ENCODE peak calls at places on chromosomes 7 and 10, in four cellular contexts. One of them, this sample, is unnamed.

GRCh38 chr7:128783143-128783799 is 7.7 kb upstream of the OPN1SW start:
- DNase-seq in Caki2: no peak
- DNase-seq in CD14-positive monocyte: no peak
- DNase-seq in GM12891: no peak
- DNase-seq in this sample: peak

GRCh38 chr7:38451840-38452239 is 178.4 kb upstream of the TARP start:
- DNase-seq in Caki2: peak
- DNase-seq in GM12891: no peak
- DNase-seq in CD14-positive monocyte: no peak
- DNase-seq in this sample: peak

GRCh38 chr10:100802607-100803006 is 57.2 kb downstream of the PAX2 start:
- DNase-seq in Caki2: no peak
- DNase-seq in CD14-positive monocyte: no peak
- DNase-seq in GM12891: no peak
- DNase-seq in this sample: no peak

GRCh38 chr7:28411876-28412662 is at the start of gene CREB5:
- DNase-seq in CD14-positive monocyte: no peak
- DNase-seq in Caki2: peak
- DNase-seq in GM12891: no peak
- DNase-seq in this sample: peak

GRCh38 chr10:43698156-43698555 is 49.5 kb upstream of the ZNF32 start:
- DNase-seq in Caki2: peak
- DNase-seq in CD14-positive monocyte: no peak
- DNase-seq in GM12891: no peak
- DNase-seq in this sample: peak

GRCh38 chr7:121160150-121161008 is 168.4 kb upstream of the WNT16 start:
- DNase-seq in GM12891: no peak
- DNase-seq in CD14-positive monocyte: no peak
- DNase-seq in Caki2: no peak
- DNase-seq in this sample: no peak

GRCh38 chr7:7706101-7706511 is 12.3 kb downstream of the RPA3 start:
- DNase-seq in CD14-positive monocyte: no peak
- DNase-seq in Caki2: no peak
- DNase-seq in GM12891: no peak
- DNase-seq in this sample: peak

GRCh38 chr10:60390224-60390626 is 550 bp upstream of the ANK3 start:
- DNase-seq in CD14-positive monocyte: no peak
- DNase-seq in Caki2: no peak
- DNase-seq in GM12891: no peak
- DNase-seq in this sample: peak

GRCh38 chr10:84424731-84425165 is 96.4 kb downstream of the CCSER2 start:
- DNase-seq in GM12891: no peak
- DNase-seq in Caki2: no peak
- DNase-seq in CD14-positive monocyte: no peak
- DNase-seq in this sample: peak

GRCh38 chr7:37162106-37162505 is 286.6 kb downstream of the ELMO1 start:
- DNase-seq in Caki2: no peak
- DNase-seq in GM12891: no peak
- DNase-seq in CD14-positive monocyte: no peak
- DNase-seq in this sample: no peak

GRCh38 chr10:113034008-113034407 is 84.0 kb downstream of the TCF7L2 start:
- DNase-seq in GM12891: no peak
- DNase-seq in Caki2: no peak
- DNase-seq in CD14-positive monocyte: no peak
- DNase-seq in this sample: no peak

GRCh38 chr7:30626984-30627383 is 32.3 kb downstream of the GARS1 start:
- DNase-seq in CD14-positive monocyte: no peak
- DNase-seq in Caki2: no peak
- DNase-seq in GM12891: no peak
- DNase-seq in this sample: no peak

GRCh38 chr7:99843808-99844207 is 16.0 kb downstream of the CYP3A43 start:
- DNase-seq in Caki2: no peak
- DNase-seq in CD14-positive monocyte: no peak
- DNase-seq in GM12891: no peak
- DNase-seq in this sample: no peak

GRCh38 chr10:13795653-13796555 is 209.1 kb downstream of the PRPF18 start:
- DNase-seq in GM12891: no peak
- DNase-seq in CD14-positive monocyte: no peak
- DNase-seq in Caki2: no peak
- DNase-seq in this sample: no peak

GRCh38 chr10:83941189-83941588 is 198.1 kb upstream of the GHITM start:
- DNase-seq in GM12891: no peak
- DNase-seq in CD14-positive monocyte: no peak
- DNase-seq in Caki2: no peak
- DNase-seq in this sample: no peak

GRCh38 chr10:73340121-73340520 is 18.5 kb downstream of the CFAP70 start:
- DNase-seq in CD14-positive monocyte: no peak
- DNase-seq in Caki2: no peak
- DNase-seq in GM12891: no peak
- DNase-seq in this sample: no peak

GRCh38 chr10:92702301-92702916 is 12.7 kb downstream of the HHEX start:
- DNase-seq in CD14-positive monocyte: no peak
- DNase-seq in Caki2: no peak
- DNase-seq in GM12891: no peak
- DNase-seq in this sample: no peak

GRCh38 chr7:51141451-51141971 is 175.1 kb downstream of the COBL start:
- DNase-seq in GM12891: no peak
- DNase-seq in Caki2: peak
- DNase-seq in CD14-positive monocyte: no peak
- DNase-seq in this sample: peak

GRCh38 chr7:40700653-40701475 is 566.1 kb downstream of the SUGCT start:
- DNase-seq in GM12891: no peak
- DNase-seq in CD14-positive monocyte: no peak
- DNase-seq in Caki2: no peak
- DNase-seq in this sample: no peak

GRCh38 chr10:23344251-23344841 is at the start of gene C10orf67:
- DNase-seq in GM12891: no peak
- DNase-seq in CD14-positive monocyte: no peak
- DNase-seq in Caki2: peak
- DNase-seq in this sample: no peak

GRCh38 chr7:116952640-116953371 is 495 bp upstream of the ST7 start:
- DNase-seq in Caki2: peak
- DNase-seq in GM12891: no peak
- DNase-seq in CD14-positive monocyte: peak
- DNase-seq in this sample: peak

GRCh38 chr7:87330316-87330715 is 15.1 kb upstream of the CROT start:
- DNase-seq in GM12891: no peak
- DNase-seq in CD14-positive monocyte: no peak
- DNase-seq in Caki2: no peak
- DNase-seq in this sample: no peak